ENCODE peak calls at places on chromosomes 5 and 9, in four cellular contexts. V is GM12865, M is astrocyte of the cerebellum, Q is astrocyte of the spinal cord. I is an unnamed sample.

GRCh38 chr5:112995764-112996618 is 19.4 kb downstream of the DCP2 start:
- DNase-seq in V (peak; percentile 71), Q (peak; percentile 72), M (peak; percentile 64), I (peak; percentile 26)

GRCh38 chr5:36665638-36666037 is 59.2 kb downstream of the SLC1A3 start:
- DNase-seq in V (no peak), Q (no peak), M (no peak), I (no peak)

GRCh38 chr9:95148121-95148520 is 169.4 kb downstream of the FANCC start:
- DNase-seq in V (no peak), M (no peak), Q (no peak), I (no peak)

GRCh38 chr5:127296321-127296720 is 5.7 kb downstream of the MEGF10 start:
- DNase-seq in M (peak; percentile 40), Q (peak; percentile 71), V (no peak), I (no peak)

GRCh38 chr5:32047056-32047455 is 127.1 kb downstream of the GOLPH3 start:
- DNase-seq in Q (no peak), V (no peak), M (no peak), I (no peak)

GRCh38 chr9:26292943-26293342 is 599.7 kb downstream of the CAAP1 start:
- DNase-seq in V (no peak), M (peak; percentile 38), Q (peak; percentile 74), I (no peak)

GRCh38 chr5:92749943-92750342 is 831.1 kb downstream of the NR2F1-AS1 start:
- DNase-seq in M (no peak), V (no peak), Q (peak; percentile 52), I (no peak)

GRCh38 chr5:76582252-76583162 is 40.7 kb downstream of the F2RL2 start:
- DNase-seq in V (peak; percentile 71), M (no peak), Q (peak; percentile 48), I (no peak)

GRCh38 chr5:104062495-104063377 is 500.1 kb upstream of the NUDT12 start:
- DNase-seq in Q (no peak), V (no peak), M (no peak), I (no peak)

GRCh38 chr5:95070453-95070852 is 214.4 kb downstream of the MCTP1 start:
- DNase-seq in V (no peak), Q (no peak), M (no peak), I (no peak)

GRCh38 chr9:128716581-128717254 is 7.2 kb downstream of the ZDHHC12 start:
- DNase-seq in V (no peak), Q (no peak), M (no peak), I (no peak)

GRCh38 chr9:132141948-132142594 is 19.8 kb upstream of the NTNG2 start:
- DNase-seq in Q (no peak), M (no peak), V (no peak), I (no peak)

GRCh38 chr9:126781717-126782388 is 23.0 kb upstream of the ZBTB43 start:
- DNase-seq in M (peak; percentile 48), Q (peak; percentile 72), V (peak; percentile 75), I (no peak)

GRCh38 chr9:36874921-36875320 is 159.1 kb downstream of the PAX5 start:
- DNase-seq in Q (no peak), V (no peak), M (no peak), I (no peak)

GRCh38 chr5:10958728-10959127 is 197.7 kb upstream of the DAP start:
- DNase-seq in V (no peak), Q (no peak), M (no peak), I (no peak)

GRCh38 chr5:75886706-75887105 is 169.5 kb upstream of the POC5 start:
- DNase-seq in M (no peak), V (no peak), Q (peak; percentile 1), I (no peak)

GRCh38 chr5:177494356-177495195 is 2.8 kb downstream of the PDLIM7 start:
- DNase-seq in V (peak; percentile 46), M (peak; percentile 73), Q (peak; percentile 96), I (no peak)

GRCh38 chr9:33263131-33263935 is 1.2 kb downstream of the BAG1 start:
- DNase-seq in V (peak; percentile 41), Q (peak; percentile 21), M (no peak), I (no peak)

GRCh38 chr5:136226401-136226800 is 33.4 kb upstream of the SMIM32 start:
- DNase-seq in Q (no peak), V (no peak), M (no peak), I (no peak)

GRCh38 chr5:166936351-166936750 is 1355.1 kb upstream of the WWC1 start:
- DNase-seq in Q (no peak), M (no peak), V (no peak), I (no peak)

GRCh38 chr9:73129941-73130695 is 21.5 kb upstream of the ANXA1 start:
- DNase-seq in Q (no peak), V (no peak), M (no peak), I (no peak)

GRCh38 chr5:167792538-167792937 is 498.9 kb upstream of the WWC1 start:
- DNase-seq in Q (peak; percentile 57), M (peak; percentile 89), V (no peak), I (no peak)

GRCh38 chr5:108762660-108763059 is 15.0 kb downstream of the FER start:
- DNase-seq in V (no peak), M (no peak), Q (no peak), I (no peak)

GRCh38 chr9:95726756-95727155 is 148.7 kb upstream of the ERCC6L2 start:
- DNase-seq in Q (peak; percentile 58), V (peak; percentile 31), M (peak; percentile 45), I (peak; percentile 5)

GRCh38 chr9:133135193-133135745 is 14.2 kb upstream of the RALGDS start:
- DNase-seq in M (peak; percentile 84), V (no peak), Q (peak; percentile 96), I (no peak)

GRCh38 chr9:113495555-113495954 is 32.0 kb downstream of the RGS3 start:
- DNase-seq in V (no peak), M (no peak), Q (no peak), I (no peak)

GRCh38 chr9:100670719-100671118 is 92.8 kb downstream of the CAVIN4 start:
- DNase-seq in M (peak; percentile 3), V (peak; percentile 4), Q (no peak), I (no peak)

GRCh38 chr9:125407974-125408900 is 146.6 kb downstream of the GAPVD1 start:
- DNase-seq in V (peak; percentile 72), Q (peak; percentile 60), M (peak; percentile 28), I (no peak)

GRCh38 chr5:80990971-80991370 is 30.8 kb downstream of the RASGRF2 start:
- DNase-seq in V (no peak), Q (no peak), M (peak; percentile 6), I (no peak)

GRCh38 chr9:33147770-33148169 is 19.4 kb downstream of the B4GALT1 start:
- DNase-seq in Q (no peak), M (no peak), V (no peak), I (no peak)

GRCh38 chr9:121073038-121073437 is 1.7 kb upstream of the CNTRL start:
- DNase-seq in Q (peak; percentile 38), V (no peak), M (peak; percentile 19), I (no peak)
- H3K4me3 ChIP-seq in Q (no peak overlapping the region), V (peak overlapping the region; percentile 83), M (no peak overlapping the region), I (peak overlapping the region; percentile 21)

DNA sequence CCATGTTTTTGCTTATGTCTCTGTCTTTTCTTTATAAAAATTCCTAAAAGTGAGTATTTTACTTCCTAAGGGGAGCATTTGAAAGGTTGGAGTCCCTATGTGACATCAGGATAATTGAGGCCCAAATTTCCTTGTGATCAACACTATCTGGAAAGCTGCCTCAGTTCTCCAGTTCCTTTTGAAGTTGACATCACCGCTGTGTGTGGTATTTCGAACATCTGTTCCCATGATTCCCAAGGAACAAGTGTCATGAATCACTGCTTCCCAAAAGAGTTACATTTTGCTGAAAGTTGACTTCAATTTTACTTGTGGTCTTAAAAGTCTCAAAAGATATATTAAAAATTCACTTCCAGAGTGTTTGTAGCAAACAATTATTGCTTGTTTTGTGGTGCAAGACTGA is 452.1 kb upstream of the RGMB start:
- DNase-seq in V (no peak), M (no peak), Q (no peak), I (no peak)
- TF ChIP-seq CTCF in V (no peak), M (no peak), Q (no peak), I (no peak)

DNA sequence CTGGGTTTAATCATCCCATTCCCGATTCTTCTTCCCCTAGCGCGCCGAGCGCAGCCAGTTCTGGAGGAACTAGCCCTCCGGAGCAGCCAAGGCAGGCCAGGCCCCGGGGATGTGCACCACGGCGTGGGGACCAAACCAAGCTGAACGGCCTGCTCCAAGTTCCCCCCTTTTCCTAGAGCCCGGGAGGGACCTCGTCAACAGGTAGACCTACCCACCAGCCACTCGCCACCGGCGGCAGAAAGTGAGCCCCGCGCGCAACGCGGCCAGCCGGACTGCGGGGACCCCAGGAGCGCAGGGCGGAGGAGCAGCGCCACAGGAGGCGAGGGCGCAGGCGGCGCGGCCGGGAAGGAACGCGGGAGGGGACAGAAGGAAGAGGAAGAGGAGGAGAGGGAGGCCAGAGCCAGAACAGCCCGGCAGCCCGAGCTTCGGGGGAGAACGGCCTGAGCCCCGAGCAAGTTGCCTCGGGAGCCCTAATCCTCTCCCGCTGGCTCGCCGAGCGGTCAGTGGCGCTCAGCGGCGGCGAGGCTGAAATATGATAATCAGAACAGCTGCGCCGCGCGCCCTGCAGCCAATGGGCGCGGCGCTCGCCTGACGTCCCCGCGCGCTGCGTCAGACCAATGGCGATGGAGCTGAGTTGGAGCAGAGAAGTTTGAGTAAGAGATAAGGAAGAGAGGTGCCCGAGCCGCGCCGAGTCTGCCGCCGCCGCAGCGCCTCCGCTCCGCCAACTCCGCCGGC is at the start of gene ISL1:
- DNase-seq in Q (peak; percentile 77), M (no peak), V (no peak), I (peak; percentile 2)
- H3K4me3 ChIP-seq in Q (peak within 1 kb of the TSS; percentile 40), M (peak within 1 kb of the TSS; percentile 45), V (no peak within 1 kb of the TSS), I (peak within 1 kb of the TSS; percentile 55)

DNA sequence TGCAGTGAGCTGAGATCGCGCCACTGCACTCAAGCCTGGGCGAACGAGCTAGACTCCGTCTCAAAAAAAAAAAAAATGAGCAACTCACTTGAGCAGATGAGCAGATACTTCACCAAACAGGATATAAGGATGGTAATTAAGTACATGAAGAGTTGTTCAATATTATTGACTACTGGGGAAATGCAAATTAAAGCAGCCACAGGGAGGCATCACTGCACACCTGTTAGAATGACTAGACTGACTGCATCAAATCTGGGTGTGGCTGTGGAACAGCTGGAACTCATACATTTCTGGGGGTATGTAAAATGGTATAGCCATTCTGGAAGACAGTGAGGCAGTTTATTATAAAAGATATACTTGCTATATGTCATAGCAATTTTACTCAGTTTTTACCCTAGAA is 93.0 kb downstream of the WNK2 start:
- DNase-seq in Q (no peak), V (no peak), M (no peak), I (no peak)
- TF ChIP-seq CTCF in Q (no peak), V (no peak), M (no peak), I (no peak)

GRCh38 chr5:72057816-72058215 is 49.5 kb upstream of the MAP1B start:
- DNase-seq in V (no peak), M (no peak), Q (no peak), I (no peak)
- H3K4me3 ChIP-seq in V (no peak overlapping the region), M (no peak overlapping the region), Q (no peak overlapping the region), I (no peak overlapping the region)

DNA sequence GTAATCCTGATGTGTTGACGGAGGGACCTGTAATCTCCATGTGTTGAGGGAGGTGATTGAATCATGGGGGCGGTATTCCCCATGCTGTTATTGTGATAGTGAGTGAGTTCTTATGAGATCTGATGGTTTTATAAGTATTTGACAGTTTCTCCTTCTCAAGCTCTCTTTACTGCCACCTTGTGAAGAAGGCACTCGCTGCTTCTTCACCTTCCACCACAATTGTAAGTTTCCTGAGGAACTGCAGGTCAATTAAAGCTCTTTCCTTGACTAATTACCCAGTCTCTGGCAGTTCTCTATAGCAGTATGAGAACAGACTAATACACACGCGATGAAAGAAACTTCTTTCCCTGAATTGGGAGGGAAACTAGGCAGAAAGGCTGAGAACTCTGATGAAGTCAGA is 141.1 kb upstream of the RAD23B start:
- DNase-seq in Q (peak; percentile 19), M (no peak), V (peak; percentile 28), I (no peak)
- TF ChIP-seq CTCF in Q (peak; percentile 55), M (peak; percentile 48), V (peak; percentile 24), I (peak; percentile 18)